ENCODE peak calls at places on chromosomes 12 and 14, in ten cellular contexts. M is RCC 7860; S is GM06990; L is Daoy; P is anterior cingulate cortex; G is activated CD8-positive, alpha-beta memory T cell treated with anti-CD3 and anti-CD28 coated beads for 48 hours; O is activated gamma-delta T cell treated with Interleukin-2 at 50 U/mL for 16 hours; A is hippocampal formation; K is GM12865; X is psoas muscle. R is an unnamed sample.

GRCh38 chr12:69415471-69416275 is 54.5 kb upstream of the FRS2 start:
- DNase-seq in X (peak; percentile 34), L (peak; percentile 82), M (no peak), P (peak; percentile 35), A (peak; percentile 32), K (peak; percentile 29), G (no peak), S (peak; percentile 6), O (no peak), R (peak; percentile 72)

GRCh38 chr12:77120695-77121094 is 55.3 kb upstream of the E2F7 start:
- DNase-seq in K (no peak), S (no peak), G (no peak), A (no peak), O (no peak), L (peak; percentile 58), P (no peak), M (peak; percentile 56), X (no peak), R (no peak)

GRCh38 chr12:43723134-43723533 is 35.5 kb downstream of the PUS7L start:
- DNase-seq in O (no peak), X (no peak), K (no peak), P (no peak), S (no peak), M (no peak), A (no peak), L (no peak), G (no peak), R (no peak)

GRCh38 chr14:58491593-58491992 is 64.1 kb downstream of the KIAA0586 start:
- DNase-seq in G (no peak), K (no peak), X (no peak), S (no peak), A (no peak), O (no peak), L (no peak), M (no peak), P (no peak), R (no peak)

GRCh38 chr14:104172880-104173279 is 34.5 kb downstream of the KIF26A start:
- DNase-seq in S (no peak), L (no peak), X (no peak), M (no peak), O (no peak), P (no peak), K (no peak), A (no peak), G (no peak), R (no peak)

GRCh38 chr14:92994131-92994676 is 71.3 kb downstream of the CHGA start:
- DNase-seq in X (no peak), P (no peak), L (no peak), S (no peak), O (no peak), G (no peak), K (no peak), M (no peak), A (no peak), R (no peak)

GRCh38 chr12:132505105-132505851 is 15.3 kb downstream of the FBRSL1 start:
- DNase-seq in L (no peak), A (no peak), P (no peak), K (no peak), S (no peak), X (peak; percentile 47), G (no peak), O (no peak), M (no peak), R (no peak)

GRCh38 chr12:22333186-22333745 is 1.2 kb downstream of the ST8SIA1 start:
- DNase-seq in O (no peak), S (no peak), M (no peak), P (no peak), X (no peak), L (no peak), G (no peak), K (no peak), A (no peak), R (peak; percentile 8)

GRCh38 chr14:103243764-103244737 is 90.0 kb upstream of the EIF5 start:
- DNase-seq in P (no peak), O (no peak), K (no peak), M (no peak), X (no peak), L (no peak), G (no peak), A (no peak), S (no peak), R (no peak)

GRCh38 chr14:76759589-76759988 is 1.7 kb upstream of the VASH1 start:
- DNase-seq in A (no peak), S (no peak), G (no peak), P (no peak), K (no peak), X (no peak), M (no peak), L (no peak), O (no peak), R (no peak)

GRCh38 chr14:100820945-100821344 is 5.0 kb upstream of the MEG3 start:
- DNase-seq in O (no peak), G (no peak), A (no peak), L (no peak), X (no peak), M (no peak), K (no peak), S (no peak), P (no peak), R (no peak)

GRCh38 chr14:100850841-100851585 is 25.1 kb downstream of the MEG3 start:
- DNase-seq in S (peak; percentile 46), P (no peak), O (peak; percentile 77), M (peak; percentile 11), X (peak; percentile 78), G (peak; percentile 87), L (peak; percentile 76), K (peak; percentile 65), A (no peak), R (peak; percentile 10)

GRCh38 chr14:77204457-77204796 is 22.8 kb downstream of the TMEM63C start:
- DNase-seq in S (no peak), O (no peak), L (no peak), K (no peak), P (peak; percentile 22), M (no peak), X (no peak), G (no peak), A (no peak), R (no peak)

GRCh38 chr14:77157716-77158115 is 16.1 kb upstream of the ZDHHC22 start:
- DNase-seq in S (no peak), M (no peak), X (no peak), K (no peak), G (no peak), P (no peak), O (no peak), A (no peak), L (no peak), R (no peak)

GRCh38 chr12:24695657-24696329 is 253.1 kb downstream of the BCAT1 start:
- DNase-seq in O (no peak), X (no peak), K (no peak), P (no peak), S (no peak), M (no peak), G (no peak), L (no peak), A (no peak), R (no peak)

GRCh38 chr12:123354600-123354999 is 10.0 kb downstream of the SBNO1 start:
- DNase-seq in X (no peak), P (no peak), G (no peak), A (no peak), K (no peak), S (no peak), M (no peak), L (no peak), O (no peak), R (no peak)

GRCh38 chr12:110689002-110689600 is at the start of gene HVCN1:
- DNase-seq in S (peak; percentile 54), X (peak; percentile 66), P (peak; percentile 33), G (no peak), K (peak; percentile 70), L (peak; percentile 26), A (no peak), M (no peak), O (peak; percentile 39), R (no peak)

GRCh38 chr12:48696626-48697025 is 14.6 kb upstream of the KANSL2 start:
- DNase-seq in S (no peak), K (no peak), L (no peak), M (no peak), A (no peak), X (no peak), G (no peak), O (no peak), P (no peak), R (no peak)

GRCh38 chr12:6178981-6179761 is 21.0 kb upstream of the CD9 start:
- DNase-seq in P (no peak), O (no peak), K (no peak), L (no peak), M (no peak), X (no peak), A (no peak), S (no peak), G (no peak), R (no peak)

GRCh38 chr12:21925296-21925913 is 15.8 kb downstream of the ABCC9 start:
- DNase-seq in O (no peak), K (no peak), S (no peak), G (no peak), M (no peak), P (no peak), L (no peak), A (no peak), X (no peak), R (no peak)

GRCh38 chr12:126944684-126945083 is 1322.3 kb upstream of the TMEM132C start:
- DNase-seq in A (no peak), X (no peak), O (no peak), P (no peak), M (no peak), L (peak; percentile 66), K (no peak), G (no peak), S (no peak), R (peak; percentile 10)

GRCh38 chr12:4445156-4446020 is at the start of gene FGF6:
- DNase-seq in M (no peak), P (no peak), S (no peak), O (no peak), A (no peak), K (no peak), L (no peak), G (no peak), X (peak; percentile 20), R (no peak)

GRCh38 chr14:64841121-64841611 is 38.5 kb downstream of the SPTB start:
- DNase-seq in O (no peak), S (no peak), M (peak; percentile 20), X (peak; percentile 63), L (peak; percentile 84), K (no peak), A (no peak), P (no peak), G (no peak), R (peak; percentile 64)

GRCh38 chr12:117000316-117000715 is 89.6 kb downstream of the FBXW8 start:
- DNase-seq in G (no peak), X (no peak), A (no peak), L (no peak), K (peak; percentile 37), O (no peak), M (no peak), S (no peak), P (no peak), R (no peak)

GRCh38 chr14:61671086-61671485 is 24.2 kb upstream of the HIF1A start:
- DNase-seq in L (no peak), G (no peak), K (peak; percentile 72), A (no peak), O (peak; percentile 17), S (peak; percentile 53), X (no peak), M (no peak), P (no peak), R (no peak)

GRCh38 chr12:85794551-85794950 is 41.7 kb downstream of the RASSF9 start:
- DNase-seq in S (no peak), O (no peak), G (no peak), P (no peak), M (no peak), L (peak; percentile 61), X (no peak), K (no peak), A (no peak), R (peak; percentile 52)

GRCh38 chr12:3295648-3296408 is 195.2 kb upstream of the PRMT8 start:
- DNase-seq in A (no peak), K (no peak), S (no peak), L (no peak), X (peak; percentile 58), M (no peak), G (no peak), O (no peak), P (no peak), R (no peak)

GRCh38 chr12:57472391-57472790 is 7.3 kb downstream of the ARHGAP9 start:
- DNase-seq in S (no peak), L (no peak), P (no peak), X (no peak), M (no peak), A (no peak), O (no peak), K (no peak), G (no peak), R (no peak)

R was measured in A172.